ENCODE peak calls at places on chromosome 12, in ten cellular contexts. A is Ammon's horn, P is EL, Y is GM10248, D is ELF-1, U is stromal cell of bone marrow, C is NCI-H1436, R is T-helper 17 cell, L is GM23248, X is activated T-helper 1 cell treated with Interleukin-2 at 50 U/mL for 16 hours. J is an unnamed sample.

GRCh38 chr12:130559806-130560205 is 156.3 kb downstream of the RIMBP2 start:
- DNase-seq in A (no peak), P (no peak), Y (no peak), D (no peak), U (no peak), C (no peak), R (no peak), L (no peak), X (no peak), J (no peak)

GRCh38 chr12:48681416-48681737 is 661 bp downstream of the KANSL2 start:
- DNase-seq in A (no peak), P (no peak), Y (peak), D (no peak), U (peak), C (no peak), R (no peak), L (peak), X (no peak), J (no peak)

GRCh38 chr12:74111688-74112360 is 425.8 kb upstream of the ATXN7L3B start:
- DNase-seq in A (peak), P (no peak), Y (no peak), D (peak), U (no peak), C (no peak), R (no peak), L (no peak), X (no peak), J (no peak)

GRCh38 chr12:25388216-25388615 is 137.5 kb upstream of the KRAS start:
- DNase-seq in A (no peak), P (no peak), Y (no peak), D (no peak), U (no peak), C (no peak), R (no peak), L (peak), X (no peak), J (peak)

GRCh38 chr12:66742508-66743367 is 63.9 kb upstream of the GRIP1 start:
- DNase-seq in A (no peak), P (no peak), Y (no peak), D (no peak), U (no peak), C (no peak), R (no peak), L (no peak), X (no peak), J (no peak)

GRCh38 chr12:63103489-63104131 is 47.4 kb downstream of the AVPR1A start:
- DNase-seq in A (peak), P (peak), Y (peak), D (no peak), U (no peak), C (peak), R (no peak), L (peak), X (no peak), J (peak)

GRCh38 chr12:124150176-124150575 is 144.7 kb upstream of the RFLNA start:
- DNase-seq in A (no peak), P (no peak), Y (no peak), D (no peak), U (no peak), C (peak), R (no peak), L (no peak), X (no peak), J (no peak)

GRCh38 chr12:68647507-68647906 is 36.8 kb downstream of the RAP1B start:
- DNase-seq in A (no peak), P (no peak), Y (no peak), D (no peak), U (no peak), C (no peak), R (no peak), L (no peak), X (no peak), J (no peak)

GRCh38 chr12:2453076-2453806 is 341.5 kb upstream of the FKBP4 start:
- DNase-seq in A (no peak), P (no peak), Y (no peak), D (no peak), U (peak), C (no peak), R (no peak), L (peak), X (no peak), J (no peak)

GRCh38 chr12:104385510-104385909 is 71.2 kb upstream of the CHST11 start:
- DNase-seq in A (no peak), P (no peak), Y (no peak), D (no peak), U (no peak), C (no peak), R (no peak), L (no peak), X (no peak), J (no peak)

GRCh38 chr12:12563529-12563928 is 866 bp upstream of the DUSP16 start:
- DNase-seq in A (peak), P (peak), Y (no peak), D (no peak), U (no peak), C (peak), R (no peak), L (peak), X (no peak), J (no peak)

GRCh38 chr12:40215977-40216376 is 8.8 kb upstream of the LRRK2 start:
- DNase-seq in A (no peak), P (peak), Y (no peak), D (no peak), U (no peak), C (no peak), R (no peak), L (peak), X (no peak), J (no peak)

GRCh38 chr12:49188205-49188915 is 520 bp downstream of the TUBA1A start:
- DNase-seq in A (peak), P (peak), Y (peak), D (peak), U (peak), C (peak), R (peak), L (peak), X (peak), J (peak)

GRCh38 chr12:63326260-63326659 is 175.3 kb upstream of the AVPR1A start:
- DNase-seq in A (no peak), P (no peak), Y (no peak), D (no peak), U (no peak), C (no peak), R (no peak), L (no peak), X (no peak), J (no peak)

GRCh38 chr12:130087222-130087621 is 75.0 kb upstream of the FZD10 start:
- DNase-seq in A (no peak), P (no peak), Y (no peak), D (no peak), U (no peak), C (no peak), R (no peak), L (no peak), X (no peak), J (no peak)

GRCh38 chr12:106962291-106962690 is 6.6 kb downstream of the TMEM263 start:
- DNase-seq in A (no peak), P (peak), Y (no peak), D (no peak), U (no peak), C (no peak), R (no peak), L (no peak), X (no peak), J (no peak)

GRCh38 chr12:113486722-113487121 is 15.1 kb upstream of the LHX5 start:
- DNase-seq in A (no peak), P (no peak), Y (no peak), D (no peak), U (no peak), C (no peak), R (no peak), L (no peak), X (no peak), J (no peak)

GRCh38 chr12:16605666-16606116 is 271 bp downstream of the LMO3 start:
- DNase-seq in A (peak), P (no peak), Y (peak), D (peak), U (no peak), C (peak), R (no peak), L (peak), X (no peak), J (no peak)

GRCh38 chr12:12734561-12735071 is 17.4 kb downstream of the CDKN1B start:
- DNase-seq in A (no peak), P (peak), Y (no peak), D (no peak), U (no peak), C (no peak), R (no peak), L (no peak), X (no peak), J (no peak)

GRCh38 chr12:6229823-6230222 is 29.6 kb downstream of the CD9 start:
- DNase-seq in A (peak), P (peak), Y (no peak), D (no peak), U (peak), C (no peak), R (no peak), L (peak), X (no peak), J (no peak)

GRCh38 chr12:26845984-26846383 is 13.0 kb upstream of the ITPR2 start:
- DNase-seq in A (no peak), P (no peak), Y (no peak), D (peak), U (peak), C (no peak), R (no peak), L (peak), X (no peak), J (no peak)

GRCh38 chr12:45235087-45236025 is 19.5 kb downstream of the ANO6 start:
- DNase-seq in A (no peak), P (peak), Y (no peak), D (peak), U (no peak), C (no peak), R (no peak), L (peak), X (no peak), J (no peak)

GRCh38 chr12:96434107-96434506 is 33.9 kb upstream of the CDK17 start:
- DNase-seq in A (no peak), P (peak), Y (peak), D (no peak), U (peak), C (no peak), R (peak), L (peak), X (peak), J (no peak)

GRCh38 chr12:112584266-112584722 is 165.5 kb downstream of the PTPN11 start:
- DNase-seq in A (no peak), P (peak), Y (no peak), D (peak), U (no peak), C (peak), R (no peak), L (no peak), X (no peak), J (no peak)

GRCh38 chr12:103128862-103129501 is 171.5 kb downstream of the ASCL1 start:
- DNase-seq in A (no peak), P (no peak), Y (no peak), D (no peak), U (no peak), C (no peak), R (no peak), L (no peak), X (no peak), J (no peak)

GRCh38 chr12:68835333-68835908 is 27.4 kb downstream of the MDM2 start:
- DNase-seq in A (no peak), P (no peak), Y (no peak), D (no peak), U (no peak), C (no peak), R (no peak), L (no peak), X (no peak), J (no peak)

GRCh38 chr12:8127138-8127537 is 3.7 kb downstream of the CLEC4A start:
- DNase-seq in A (no peak), P (no peak), Y (no peak), D (peak), U (no peak), C (no peak), R (no peak), L (no peak), X (no peak), J (no peak)

GRCh38 chr12:51904951-51905471 is 2.3 kb upstream of the ACVRL1 start:
- DNase-seq in A (no peak), P (peak), Y (no peak), D (no peak), U (no peak), C (no peak), R (no peak), L (peak), X (no peak), J (no peak)

GRCh38 chr12:111311011-111311410 is 57.9 kb downstream of the PHETA1 start:
- DNase-seq in A (no peak), P (no peak), Y (no peak), D (no peak), U (no peak), C (no peak), R (no peak), L (no peak), X (no peak), J (no peak)